ENCODE peak calls at places on chromosomes 11 and 22, in six cellular contexts. D, I, R, M, E and K are unnamed samples.

GRCh38 chr11:61279934-61280656 is 15.0 kb downstream of the VWCE start:
- DNase-seq in E (no peak), D (no peak), I (no peak), M (no peak), R (no peak), K (no peak)

GRCh38 chr11:200224-201003 is 6.8 kb downstream of the BET1L start:
- DNase-seq in D (no peak), M (no peak), R (no peak), E (no peak), I (no peak), K (no peak)

GRCh38 chr11:113147249-113147648 is 167.1 kb upstream of the TTC12 start:
- DNase-seq in R (no peak), D (no peak), M (no peak), I (peak), E (no peak), K (peak)

GRCh38 chr11:66868726-66869291 is 11.9 kb downstream of the LRFN4 start:
- DNase-seq in D (no peak), E (no peak), R (no peak), I (no peak), M (peak), K (no peak)

GRCh38 chr11:124740277-124740882 is 638 bp downstream of the NRGN start:
- DNase-seq in R (no peak), E (no peak), I (no peak), M (no peak), D (no peak), K (no peak)

GRCh38 chr11:45022294-45023064 is 71.8 kb upstream of the TP53I11 start:
- DNase-seq in E (no peak), I (no peak), M (peak), R (no peak), D (no peak), K (no peak)

GRCh38 chr11:134476435-134477021 is 64.5 kb upstream of the B3GAT1 start:
- DNase-seq in M (no peak), D (no peak), R (no peak), E (no peak), I (no peak), K (no peak)

GRCh38 chr11:35260342-35260985 is 121.5 kb downstream of the CD44 start:
- DNase-seq in R (peak), D (peak), I (no peak), E (no peak), M (peak), K (no peak)

GRCh38 chr11:77062924-77063323 is 3.8 kb upstream of the CAPN5 start:
- DNase-seq in R (no peak), M (no peak), I (no peak), D (no peak), E (no peak), K (no peak)

GRCh38 chr11:111086058-111086457 is 159.5 kb upstream of the POU2AF2 start:
- DNase-seq in M (no peak), R (no peak), D (no peak), I (no peak), E (no peak), K (no peak)

GRCh38 chr22:26887916-26888315 is 230.5 kb downstream of the MIAT start:
- DNase-seq in I (no peak), D (no peak), E (no peak), M (no peak), R (no peak), K (no peak)

GRCh38 chr11:2366271-2366670 is 10.8 kb upstream of the CD81 start:
- DNase-seq in E (peak), M (no peak), R (no peak), I (peak), D (no peak), K (peak)

GRCh38 chr22:20651286-20651685 is 122.6 kb upstream of the SERPIND1 start:
- DNase-seq in I (no peak), D (no peak), E (no peak), R (no peak), M (no peak), K (no peak)

GRCh38 chr11:2395856-2396255 is 4.7 kb upstream of the TSSC4 start:
- DNase-seq in I (no peak), R (no peak), E (no peak), M (no peak), D (no peak), K (no peak)

GRCh38 chr11:111796696-111797095 is 30.5 kb upstream of the PPP2R1B start:
- DNase-seq in M (no peak), E (no peak), R (no peak), D (no peak), I (no peak), K (peak)

GRCh38 chr22:48096411-48096810 is 1334.0 kb downstream of the TBC1D22A start:
- DNase-seq in E (no peak), I (no peak), R (no peak), M (no peak), D (no peak), K (no peak)

GRCh38 chr11:22449441-22449840 is 111.3 kb downstream of the SLC17A6 start:
- DNase-seq in R (no peak), D (no peak), I (no peak), E (no peak), M (peak), K (no peak)